ENCODE peak calls at places on chromosomes 16 and 17, in seven cellular contexts. One of them, this sample, is unnamed.

GRCh38 chr17:29567362-29568330 is 809 bp upstream of the ABHD15 start:
- DNase-seq in progenitor cell of endocrine pancreas: peak
- DNase-seq in T-helper 1 cell: peak
- DNase-seq in astrocyte of the spinal cord: peak
- DNase-seq in myocyte: peak
- DNase-seq in type B pancreatic cell: peak
- DNase-seq in mucosa of gallbladder: peak
- DNase-seq in this sample: peak

GRCh38 chr16:2767140-2767731 is 9.8 kb downstream of the ELOB start:
- DNase-seq in T-helper 1 cell: no peak
- DNase-seq in astrocyte of the spinal cord: no peak
- DNase-seq in progenitor cell of endocrine pancreas: no peak
- DNase-seq in myocyte: no peak
- DNase-seq in type B pancreatic cell: no peak
- DNase-seq in mucosa of gallbladder: no peak
- DNase-seq in this sample: no peak

GRCh38 chr17:79839363-79840203 is at the start of gene CBX4:
- DNase-seq in progenitor cell of endocrine pancreas: peak
- DNase-seq in type B pancreatic cell: peak
- DNase-seq in T-helper 1 cell: peak
- DNase-seq in mucosa of gallbladder: peak
- DNase-seq in myocyte: peak
- DNase-seq in astrocyte of the spinal cord: peak
- DNase-seq in this sample: peak

GRCh38 chr17:67385122-67385988 is 8.3 kb downstream of the PITPNC1 start:
- DNase-seq in astrocyte of the spinal cord: no peak
- DNase-seq in T-helper 1 cell: no peak
- DNase-seq in type B pancreatic cell: no peak
- DNase-seq in myocyte: no peak
- DNase-seq in mucosa of gallbladder: no peak
- DNase-seq in progenitor cell of endocrine pancreas: no peak
- DNase-seq in this sample: no peak

GRCh38 chr16:12081048-12081404 is 104.5 kb downstream of the SNX29 start:
- DNase-seq in mucosa of gallbladder: no peak
- DNase-seq in astrocyte of the spinal cord: no peak
- DNase-seq in progenitor cell of endocrine pancreas: no peak
- DNase-seq in type B pancreatic cell: no peak
- DNase-seq in T-helper 1 cell: no peak
- DNase-seq in myocyte: no peak
- DNase-seq in this sample: no peak

GRCh38 chr17:19369846-19370492 is 7.4 kb upstream of the B9D1 start:
- DNase-seq in T-helper 1 cell: no peak
- DNase-seq in mucosa of gallbladder: no peak
- DNase-seq in myocyte: no peak
- DNase-seq in astrocyte of the spinal cord: no peak
- DNase-seq in progenitor cell of endocrine pancreas: no peak
- DNase-seq in type B pancreatic cell: no peak
- DNase-seq in this sample: no peak

GRCh38 chr16:31333686-31334649 is 21.0 kb upstream of the ITGAX start:
- DNase-seq in type B pancreatic cell: peak
- DNase-seq in mucosa of gallbladder: no peak
- DNase-seq in astrocyte of the spinal cord: no peak
- DNase-seq in myocyte: no peak
- DNase-seq in T-helper 1 cell: no peak
- DNase-seq in progenitor cell of endocrine pancreas: no peak
- DNase-seq in this sample: no peak

GRCh38 chr17:58052951-58053715 is 30.1 kb upstream of the DYNLL2 start:
- DNase-seq in mucosa of gallbladder: no peak
- DNase-seq in T-helper 1 cell: no peak
- DNase-seq in progenitor cell of endocrine pancreas: no peak
- DNase-seq in type B pancreatic cell: no peak
- DNase-seq in myocyte: no peak
- DNase-seq in astrocyte of the spinal cord: no peak
- DNase-seq in this sample: no peak

GRCh38 chr17:18851206-18851605 is 6.7 kb upstream of the PRPSAP2 start:
- DNase-seq in astrocyte of the spinal cord: no peak
- DNase-seq in T-helper 1 cell: no peak
- DNase-seq in mucosa of gallbladder: no peak
- DNase-seq in myocyte: no peak
- DNase-seq in type B pancreatic cell: no peak
- DNase-seq in progenitor cell of endocrine pancreas: no peak
- DNase-seq in this sample: no peak

GRCh38 chr17:4208228-4208627 is 55.6 kb downstream of the ANKFY1 start:
- DNase-seq in astrocyte of the spinal cord: no peak
- DNase-seq in mucosa of gallbladder: peak
- DNase-seq in myocyte: no peak
- DNase-seq in type B pancreatic cell: no peak
- DNase-seq in progenitor cell of endocrine pancreas: no peak
- DNase-seq in T-helper 1 cell: no peak
- DNase-seq in this sample: no peak

GRCh38 chr17:65177901-65178300 is 40.7 kb downstream of the RGS9 start:
- DNase-seq in T-helper 1 cell: no peak
- DNase-seq in mucosa of gallbladder: no peak
- DNase-seq in type B pancreatic cell: no peak
- DNase-seq in progenitor cell of endocrine pancreas: no peak
- DNase-seq in astrocyte of the spinal cord: peak
- DNase-seq in myocyte: no peak
- DNase-seq in this sample: peak

GRCh38 chr16:28110479-28110878 is 47.0 kb upstream of the GSG1L start:
- DNase-seq in mucosa of gallbladder: no peak
- DNase-seq in progenitor cell of endocrine pancreas: no peak
- DNase-seq in astrocyte of the spinal cord: no peak
- DNase-seq in T-helper 1 cell: no peak
- DNase-seq in type B pancreatic cell: no peak
- DNase-seq in myocyte: no peak
- DNase-seq in this sample: no peak

This sample was measured in GM06990.